ENCODE peak calls at places on chromosomes 16 and 17, in eight cellular contexts. M is ascending aorta, R is fibroblast of villous mesenchyme, V is endothelial cell of umbilical vein, A is cardiac fibroblast, W is fibroblast of lung, F is AG10803, N is left lung. I is an unnamed sample.

GRCh38 chr17:17669081-17669850 is 12.0 kb upstream of the RAI1 start:
- DNase-seq in F (no peak), A (no peak), N (no peak), M (no peak), V (no peak), W (peak), R (no peak), I (no peak)

GRCh38 chr17:78344666-78345065 is 15.2 kb downstream of the SOCS3 start:
- DNase-seq in W (no peak), N (no peak), V (no peak), F (no peak), A (no peak), M (no peak), R (peak), I (no peak)

GRCh38 chr17:2102931-2103398 is 48.1 kb downstream of the HIC1 start:
- DNase-seq in A (peak), M (no peak), N (peak), R (peak), V (no peak), W (peak), F (peak), I (peak)

GRCh38 chr16:56691885-56692284 is 9.6 kb downstream of the MT1X start:
- DNase-seq in R (no peak), F (no peak), N (peak), M (no peak), W (peak), V (no peak), A (peak), I (peak)

GRCh38 chr17:50505731-50506130 is 2.5 kb upstream of the MYCBPAP start:
- DNase-seq in M (no peak), N (no peak), W (no peak), A (no peak), F (no peak), R (no peak), V (no peak), I (no peak)

GRCh38 chr17:43545383-43545632 is 832 bp downstream of the ETV4 start:
- DNase-seq in W (no peak), M (no peak), R (peak), V (no peak), F (no peak), A (no peak), N (peak), I (no peak)

GRCh38 chr16:278863-279366 is 1.5 kb upstream of the ARHGDIG start:
- DNase-seq in A (peak), F (no peak), N (no peak), R (peak), W (peak), M (no peak), V (peak), I (peak)

GRCh38 chr17:2634361-2634960 is 41.0 kb downstream of the PAFAH1B1 start:
- DNase-seq in V (no peak), F (peak), A (peak), R (peak), W (peak), M (no peak), N (no peak), I (no peak)

GRCh38 chr16:57600048-57600835 is 28.2 kb upstream of the ADGRG1 start:
- DNase-seq in W (no peak), M (no peak), A (peak), N (peak), R (no peak), V (peak), F (peak), I (peak)

GRCh38 chr17:41196068-41196467 is 6.4 kb downstream of the KRTAP9-1 start:
- DNase-seq in V (no peak), R (no peak), A (no peak), M (no peak), F (no peak), W (no peak), N (no peak), I (no peak)

GRCh38 chr17:68777243-68777855 is 176.2 kb upstream of the FAM20A start:
- DNase-seq in A (peak), W (peak), V (peak), N (no peak), R (peak), F (peak), M (no peak), I (peak)

GRCh38 chr16:57149391-57149790 is 36.4 kb downstream of the PSME3IP1 start:
- DNase-seq in M (no peak), N (no peak), A (no peak), V (no peak), R (no peak), F (no peak), W (no peak), I (no peak)

GRCh38 chr17:21360048-21360447 is 16.1 kb upstream of the KCNJ12 start:
- DNase-seq in A (no peak), N (no peak), M (no peak), R (no peak), W (no peak), F (no peak), V (no peak), I (no peak)

GRCh38 chr17:63740464-63741181 is 976 bp downstream of the STRADA start:
- DNase-seq in F (peak), M (no peak), A (peak), N (no peak), R (peak), W (peak), V (peak), I (no peak)

GRCh38 chr16:87845213-87845612 is 24.1 kb downstream of the SLC7A5 start:
- DNase-seq in R (no peak), F (no peak), M (no peak), W (no peak), V (no peak), N (no peak), A (no peak), I (no peak)

GRCh38 chr17:43940630-43941029 is 1.6 kb downstream of the PPY start:
- DNase-seq in R (peak), F (peak), W (no peak), V (peak), A (peak), M (no peak), N (no peak), I (peak)

GRCh38 chr17:76626442-76626841 is 17.1 kb downstream of the ST6GALNAC1 start:
- DNase-seq in F (no peak), N (no peak), A (no peak), W (no peak), V (no peak), M (no peak), R (no peak), I (no peak)

GRCh38 chr17:77423589-77424451 is 283.1 kb downstream of the SEC14L1 start:
- DNase-seq in M (peak), N (peak), V (peak), A (peak), R (peak), F (peak), W (peak), I (peak)

GRCh38 chr16:60907645-60908044 is 1128.6 kb downstream of the CDH8 start:
- DNase-seq in N (no peak), V (no peak), M (no peak), W (no peak), A (no peak), R (no peak), F (peak), I (no peak)

GRCh38 chr16:7513429-7513828 is 180.8 kb downstream of the RBFOX1 start:
- DNase-seq in W (no peak), R (no peak), N (no peak), A (no peak), F (no peak), V (no peak), M (no peak), I (no peak)

GRCh38 chr16:48687421-48688038 is 77.5 kb upstream of the N4BP1 start:
- DNase-seq in N (peak), W (peak), V (peak), F (peak), A (peak), R (peak), M (no peak), I (peak)

GRCh38 chr16:75250809-75251279 is 580 bp downstream of the BCAR1 start:
- DNase-seq in W (no peak), N (no peak), F (no peak), V (no peak), M (no peak), A (peak), R (no peak), I (no peak)

GRCh38 chr16:53865492-53865863 is 161.5 kb downstream of the FTO start:
- DNase-seq in N (no peak), M (no peak), W (peak), A (peak), V (peak), F (peak), R (peak), I (peak)

GRCh38 chr16:68646948-68647659 is 2.0 kb downstream of the CDH3 start:
- DNase-seq in R (no peak), F (no peak), N (no peak), M (no peak), V (no peak), W (peak), A (no peak), I (no peak)

GRCh38 chr16:14399397-14400284 is 230.4 kb downstream of the PARN start:
- DNase-seq in F (peak), W (peak), A (peak), N (no peak), M (peak), V (peak), R (peak), I (peak)

GRCh38 chr17:42509916-42510315 is 26.1 kb upstream of the NAGLU start:
- DNase-seq in A (no peak), M (no peak), N (no peak), R (no peak), W (no peak), V (no peak), F (no peak), I (no peak)

GRCh38 chr17:42512246-42512645 is 23.8 kb upstream of the NAGLU start:
- DNase-seq in R (no peak), N (no peak), A (no peak), V (no peak), F (no peak), M (no peak), W (no peak), I (no peak)

GRCh38 chr17:42508426-42509164 is 27.4 kb upstream of the NAGLU start:
- DNase-seq in F (no peak), N (no peak), A (no peak), R (no peak), V (peak), M (no peak), W (no peak), I (no peak)

GRCh38 chr17:42509409-42509808 is 26.6 kb upstream of the NAGLU start:
- DNase-seq in F (no peak), A (no peak), W (no peak), V (no peak), M (no peak), R (no peak), N (no peak), I (no peak)

GRCh38 chr17:42507671-42508070 is 28.4 kb upstream of the NAGLU start:
- DNase-seq in M (no peak), A (no peak), N (no peak), W (no peak), F (no peak), V (no peak), R (no peak), I (no peak)
- H3K4me3 ChIP-seq in M (no peak), A (no peak), N (no peak), W (no peak), F (no peak), V (no peak), R (no peak), I (no peak)

GRCh38 chr17:48606892-48607241 is 2.1 kb upstream of the HOXB6 start:
- DNase-seq in N (no peak), F (no peak), A (no peak), R (no peak), V (no peak), M (no peak), W (no peak), I (no peak)

GRCh38 chr17:48605991-48606891 is 1.5 kb upstream of the HOXB6 start:
- DNase-seq in A (no peak), R (no peak), F (no peak), W (no peak), M (no peak), N (no peak), V (no peak), I (no peak)

GRCh38 chr17:48603959-48604769 is 622 bp downstream of the HOXB6 start:
- DNase-seq in M (no peak), V (peak), F (no peak), R (no peak), A (no peak), N (no peak), W (no peak), I (no peak)

GRCh38 chr17:48605409-48605864 is 651 bp upstream of the HOXB6 start:
- DNase-seq in N (no peak), V (no peak), F (no peak), M (no peak), A (no peak), R (no peak), W (no peak), I (no peak)

DNA sequence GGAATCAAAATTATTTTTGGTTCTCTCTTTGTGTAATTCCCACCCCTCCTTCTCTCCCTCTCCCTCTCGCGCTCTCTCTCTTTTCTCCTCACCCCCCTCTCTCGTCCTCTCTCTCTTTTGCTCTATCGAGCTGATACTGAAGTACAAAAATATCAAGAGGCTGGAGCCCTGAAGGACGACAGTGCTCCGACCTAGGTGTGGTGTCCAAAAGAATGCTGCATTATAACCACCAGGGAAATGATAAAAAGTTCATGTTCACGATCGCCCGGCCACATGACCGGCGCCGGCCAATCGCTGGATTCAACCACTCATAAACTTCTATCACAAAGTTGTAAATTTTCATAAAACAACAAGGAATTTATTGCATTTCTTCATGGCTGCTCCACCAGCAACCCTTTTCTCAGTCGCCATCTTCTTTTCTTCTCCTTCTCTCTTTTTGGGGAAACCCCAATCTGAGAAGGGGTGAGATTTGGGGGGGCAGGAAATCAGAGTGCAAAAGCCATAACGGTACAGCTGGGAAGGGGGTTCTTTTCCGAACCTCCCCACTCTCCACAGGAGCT is at the start of gene HOXB6:
- DNase-seq in M (no peak), W (no peak), A (no peak), N (no peak), V (peak), R (no peak), F (peak), I (no peak)
- TF ChIP-seq CTCF in M (no peak), W (no peak), A (no peak), N (no peak), V (no peak), R (no peak), F (peak), I (no peak)

GRCh38 chr17:73227379-73227778 is 34.3 kb downstream of the CPSF4L start:
- DNase-seq in V (peak), A (no peak), F (no peak), N (no peak), M (no peak), W (no peak), R (no peak), I (no peak)

GRCh38 chr17:73224663-73225305 is 31.9 kb downstream of the COG1 start:
- DNase-seq in W (no peak), M (no peak), A (no peak), V (no peak), F (no peak), N (no peak), R (no peak), I (no peak)

GRCh38 chr17:73228748-73229236 is 32.9 kb downstream of the CPSF4L start:
- DNase-seq in M (no peak), R (peak), F (peak), V (peak), A (peak), W (peak), N (peak), I (peak)

GRCh38 chr17:73227944-73228343 is 33.7 kb downstream of the CPSF4L start:
- DNase-seq in F (no peak), A (no peak), W (no peak), M (no peak), V (no peak), N (no peak), R (peak), I (no peak)

GRCh38 chr17:73226556-73227172 is 33.8 kb downstream of the COG1 start:
- DNase-seq in M (no peak), F (peak), W (peak), V (no peak), R (peak), N (no peak), A (no peak), I (peak)
- H3K4me3 ChIP-seq in M (no peak), F (no peak), W (no peak), V (no peak), R (peak), N (no peak), A (no peak), I (no peak)

DNA sequence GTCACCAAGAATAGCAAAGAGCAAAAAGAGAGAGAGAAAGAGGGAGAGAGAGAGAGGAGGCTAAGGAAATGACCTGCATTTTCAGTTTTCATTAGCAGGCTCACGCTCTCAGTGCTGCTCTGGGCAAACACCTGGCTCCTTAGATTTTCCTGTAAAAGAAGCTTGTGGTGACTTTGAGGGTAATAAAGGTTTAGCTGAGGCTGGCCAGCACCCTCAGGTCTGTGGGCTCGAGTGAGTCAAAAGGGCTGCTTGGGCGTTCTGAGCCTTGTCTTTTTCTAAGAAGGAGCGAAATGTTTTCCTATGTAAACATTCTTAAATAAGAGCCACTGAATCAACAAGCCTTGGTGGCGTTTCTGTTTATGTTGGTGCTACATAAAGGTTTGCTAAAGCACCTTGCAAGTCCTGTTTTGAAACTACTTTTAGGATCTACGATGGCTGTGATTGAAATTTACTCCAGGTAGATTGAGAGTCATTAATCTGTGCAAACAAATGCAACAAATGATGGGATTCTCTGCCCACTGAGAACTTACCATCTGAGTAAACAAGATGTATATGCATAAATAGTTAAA is 38.8 kb downstream of the SHISA6 start:
- DNase-seq in M (no peak), V (no peak), W (no peak), A (no peak), R (no peak), N (peak), F (no peak), I (no peak)
- TF ChIP-seq CTCF in M (no peak), V (no peak), W (no peak), A (no peak), R (no peak), N (no peak), F (no peak), I (no peak)

GRCh38 chr17:71252446-71252845 is 868.4 kb upstream of the SOX9 start:
- DNase-seq in M (no peak), F (no peak), W (peak), N (no peak), R (no peak), A (no peak), V (no peak), I (no peak)
- H3K4me3 ChIP-seq in M (no peak), F (no peak), W (no peak), N (no peak), R (no peak), A (no peak), V (no peak), I (no peak)

DNA sequence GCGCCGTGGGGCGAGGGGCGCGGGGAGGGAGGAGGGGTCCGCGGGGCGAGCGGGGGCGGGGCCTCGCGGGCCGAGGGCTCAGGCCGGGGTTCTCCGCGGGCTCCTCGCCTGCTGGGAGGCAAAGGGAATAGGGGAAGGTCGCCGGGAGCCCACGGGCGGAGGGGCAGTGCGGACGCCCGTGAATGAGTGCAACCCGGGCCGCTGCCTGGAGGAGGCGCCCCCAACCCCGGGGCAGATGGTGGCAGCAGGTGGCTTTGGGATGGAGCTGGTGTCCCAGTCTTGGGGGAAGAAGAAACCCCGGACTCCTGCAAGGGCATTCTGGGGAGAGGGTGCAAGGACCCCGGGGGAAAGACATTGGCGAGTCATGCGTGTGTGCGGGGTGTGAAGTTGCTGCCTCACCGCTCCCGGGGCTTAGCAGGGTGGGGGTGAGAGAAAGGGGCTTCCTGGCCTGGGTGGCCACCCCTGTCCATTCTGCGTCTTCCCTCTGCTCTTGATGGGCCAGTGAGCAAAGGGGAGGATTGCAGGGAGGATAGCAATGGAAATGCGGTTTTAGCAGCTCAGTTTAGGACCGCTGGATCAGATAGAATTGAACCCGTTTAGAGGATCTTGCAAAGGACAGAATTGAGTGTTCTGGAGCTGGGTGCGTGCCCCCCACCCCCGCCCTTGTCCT is 508 bp downstream of the KIAA0513 start:
- DNase-seq in R (no peak), N (no peak), W (no peak), M (no peak), A (no peak), V (no peak), F (no peak), I (no peak)
- TF ChIP-seq CTCF in R (peak), N (no peak), W (peak), M (no peak), A (no peak), V (peak), F (peak), I (no peak)

DNA sequence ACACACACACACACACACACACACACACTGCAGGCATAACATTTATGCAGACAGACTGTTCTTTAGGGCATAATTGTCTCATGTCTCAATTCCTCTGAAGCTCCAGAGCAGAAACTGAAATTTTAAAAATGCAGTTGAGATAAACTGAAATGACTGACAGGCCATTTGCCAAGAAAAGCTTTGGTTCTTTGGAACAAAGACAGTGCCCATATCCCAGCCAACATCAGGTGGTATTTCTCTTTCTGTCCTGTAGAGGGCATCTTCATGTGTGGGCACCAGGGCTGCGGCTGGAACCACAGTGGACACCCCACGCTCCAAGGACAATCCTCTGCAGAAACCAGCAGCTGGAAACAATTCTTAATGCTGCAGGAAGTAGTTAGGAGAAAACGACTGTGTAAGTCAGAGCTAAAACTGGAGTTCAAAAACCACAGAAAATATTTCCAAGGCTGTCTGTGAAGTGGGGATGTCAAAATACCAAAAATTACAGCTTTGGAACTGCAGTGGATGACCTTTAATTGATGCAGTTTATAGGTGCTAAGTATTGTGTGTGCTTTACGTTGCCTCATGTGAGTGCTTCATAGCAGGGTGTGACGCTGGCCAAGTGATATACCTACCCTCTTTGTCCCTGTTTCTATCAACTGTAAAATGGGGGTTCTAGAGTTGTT is 10.6 kb upstream of the MEFV start:
- DNase-seq in F (peak), N (no peak), V (peak), W (peak), M (no peak), A (peak), R (peak), I (peak)
- H3K4me3 ChIP-seq in F (no peak), N (no peak), V (no peak), W (no peak), M (no peak), A (no peak), R (no peak), I (no peak)